ENCODE peak calls at places on chromosome 11, in four cellular contexts. W is A549, X is Peyer's patch, Q is tibial artery. M is an unnamed sample. For H3K4me1, the result is how much of the 10 kb centered on the place peaks cover.

GRCh38 chr11:71936825-71937224 is 8.0 kb downstream of the RNF121 start:
- DNase-seq in Q (no peak), X (no peak), W (no peak), M (no peak)

GRCh38 chr11:131875611-131876010 is 505.2 kb downstream of the NTM start:
- DNase-seq in W (no peak), Q (no peak), X (no peak), M (no peak)

GRCh38 chr11:69295995-69296889 is 2.3 kb downstream of the MYEOV start:
- DNase-seq in X (peak), Q (peak), W (no peak), M (peak)

GRCh38 chr11:76419896-76420295 is 24.9 kb upstream of the EMSY start:
- DNase-seq in Q (no peak), W (peak), X (no peak), M (no peak)

GRCh38 chr11:130979386-130979972 is 63.2 kb upstream of the SNX19 start:
- DNase-seq in W (peak), X (no peak), Q (no peak), M (no peak)

GRCh38 chr11:75568616-75569219 is 6.7 kb downstream of the SERPINH1 start:
- DNase-seq in Q (no peak), W (no peak), X (no peak), M (no peak)

GRCh38 chr11:132358573-132358953 is 988.1 kb downstream of the NTM start:
- DNase-seq in W (no peak), Q (no peak), X (no peak), M (no peak)

GRCh38 chr11:107860688-107861087 is 2.1 kb upstream of the SLC35F2 start:
- DNase-seq in X (no peak), Q (no peak), W (no peak), M (no peak)

GRCh38 chr11:95680169-95680929 is 109.2 kb downstream of the FAM76B start:
- DNase-seq in W (no peak), Q (no peak), X (no peak), M (no peak)

GRCh38 chr11:75323609-75324008 is 27.9 kb downstream of the ARRB1 start:
- DNase-seq in Q (no peak), X (no peak), W (no peak), M (no peak)

GRCh38 chr11:43920598-43921419 is 21.6 kb upstream of the C11orf96 start:
- DNase-seq in Q (peak), X (no peak), W (peak), M (no peak)

GRCh38 chr11:90747057-90747456 is 524.2 kb upstream of the CHORDC1 start:
- DNase-seq in W (no peak), X (no peak), Q (no peak), M (no peak)

GRCh38 chr11:119729581-119730346 is 764 bp upstream of the NECTIN1 start:
- DNase-seq in Q (peak), W (peak), X (peak), M (peak)

GRCh38 chr11:6856871-6857270 is 6.0 kb upstream of the OR10A2 start:
- DNase-seq in W (no peak), X (no peak), Q (no peak), M (no peak)

GRCh38 chr11:102643941-102644340 is 18.8 kb upstream of the MMP20 start:
- DNase-seq in X (no peak), W (no peak), Q (no peak), M (no peak)

GRCh38 chr11:69497221-69497787 is 15.8 kb downstream of the LINC01488 start:
- DNase-seq in Q (peak), W (peak), X (peak), M (peak)

GRCh38 chr11:126523441-126523840 is 168.0 kb downstream of the ST3GAL4 start:
- DNase-seq in Q (no peak), X (peak), W (no peak), M (no peak)

GRCh38 chr11:66851698-66852465 is 5.0 kb upstream of the LRFN4 start:
- DNase-seq in W (no peak), X (no peak), Q (peak), M (no peak)

GRCh38 chr11:69013009-69013951 is at the start of gene MRGPRF:
- DNase-seq in X (peak), W (peak), Q (peak), M (peak)

GRCh38 chr11:10488581-10489443 is 33.7 kb downstream of the AMPD3 start:
- DNase-seq in X (peak), Q (peak), W (no peak), M (no peak)

GRCh38 chr11:69073445-69073844 is 24.7 kb downstream of the TPCN2 start:
- DNase-seq in X (no peak), W (no peak), Q (no peak), M (no peak)

GRCh38 chr11:110184974-110185597 is 91.9 kb downstream of the ZC3H12C start:
- DNase-seq in Q (no peak), X (no peak), W (no peak), M (no peak)

GRCh38 chr11:85602551-85603218 is 24.5 kb downstream of the DLG2 start:
- DNase-seq in Q (no peak), W (no peak), X (no peak), M (no peak)

GRCh38 chr11:66371627-66372415 is at the start of gene SLC29A2:
- DNase-seq in Q (peak), W (peak), X (peak), M (no peak)

GRCh38 chr11:132427611-132428010 is 1057.2 kb downstream of the NTM start:
- DNase-seq in X (no peak), W (no peak), Q (no peak), M (no peak)

GRCh38 chr11:15101072-15101701 is 13.5 kb upstream of the INSC start:
- DNase-seq in Q (peak), W (peak), X (peak), M (peak)

GRCh38 chr11:130873766-130874165 is 42.5 kb downstream of the SNX19 start:
- DNase-seq in W (no peak), X (no peak), Q (no peak), M (no peak)

GRCh38 chr11:131584694-131585592 is 214.5 kb downstream of the NTM start:
- DNase-seq in X (no peak), W (no peak), Q (no peak), M (no peak)

GRCh38 chr11:65043881-65044501 is 3.0 kb downstream of the SAC3D1 start:
- DNase-seq in W (no peak), X (no peak), Q (peak), M (no peak)

GRCh38 chr11:67538306-67538705 is 15.1 kb upstream of the CABP2 start:
- DNase-seq in Q (no peak), X (no peak), W (no peak), M (no peak)

GRCh38 chr11:441418-442274 is at the start of gene ANO9:
- DNase-seq in Q (no peak), W (no peak), X (peak), M (peak)

GRCh38 chr11:105935791-105936190 is 86.2 kb downstream of the MSANTD4 start:
- DNase-seq in Q (no peak), W (no peak), X (no peak), M (no peak)

GRCh38 chr11:58442136-58442535 is at the start of gene OR5B12:
- DNase-seq in Q (no peak), X (no peak), W (no peak), M (no peak)

GRCh38 chr11:134243913-134244312 is 9.2 kb downstream of the THYN1 start:
- DNase-seq in X (no peak), W (no peak), Q (no peak), M (no peak)

GRCh38 chr11:99015634-99016454 is 4.9 kb upstream of the CNTN5 start:
- DNase-seq in Q (no peak), X (no peak), W (peak), M (no peak)

GRCh38 chr11:60164550-60165075 is 18.3 kb downstream of the MS4A6A start:
- DNase-seq in X (no peak), Q (no peak), W (no peak), M (no peak)

GRCh38 chr11:77171885-77172665 is 44.0 kb downstream of the MYO7A start:
- DNase-seq in W (no peak), Q (no peak), X (no peak), M (peak)

GRCh38 chr11:70085815-70086769 is 8.0 kb downstream of the ANO1 start:
- DNase-seq in W (no peak), Q (no peak), X (no peak), M (peak)

GRCh38 chr11:121067912-121068652 is 33.0 kb upstream of the TECTA start:
- DNase-seq in Q (no peak), W (no peak), X (no peak), M (no peak)

DNA sequence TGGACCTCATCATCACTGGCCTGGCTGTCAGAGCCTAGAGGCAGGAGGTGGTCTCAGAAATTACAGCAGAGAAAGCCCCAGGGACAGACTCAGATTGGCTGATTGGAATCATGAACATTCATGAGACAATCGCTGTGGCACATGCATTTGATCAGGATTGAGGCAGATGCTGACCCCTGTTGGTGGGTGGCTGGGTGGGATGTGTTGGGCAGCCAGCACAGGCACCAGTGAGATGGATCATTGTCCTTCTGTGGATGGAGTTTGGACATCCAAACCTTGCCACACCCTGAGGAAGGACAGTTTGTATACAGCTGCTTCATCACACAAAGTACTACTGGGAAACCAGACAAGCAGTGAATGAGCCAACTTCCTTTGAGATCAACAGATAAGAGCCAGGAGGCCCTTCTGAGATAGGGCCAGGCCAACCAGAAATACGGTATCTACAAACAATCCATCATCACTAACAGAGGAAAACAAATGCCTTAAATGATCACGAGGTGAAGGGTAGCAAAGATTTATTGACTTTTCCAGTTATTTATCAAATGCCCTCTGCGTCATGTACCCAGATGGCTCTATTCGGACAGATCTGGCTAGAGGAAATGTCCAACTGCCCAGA is 17.3 kb downstream of the COMMD9 start:
- DNase-seq in W (no peak), X (no peak), Q (no peak), M (no peak)
- TF ChIP-seq CTCF in W (no peak), X (no peak), Q (no peak), M (no peak)

GRCh38 chr11:1812274-1812673 is 22.5 kb upstream of the SYT8 start:
- DNase-seq in X (no peak), W (no peak), Q (no peak), M (no peak)
- H3K4me1 ChIP-seq in X (under half), W (under half), Q (under half), M (under half)

DNA sequence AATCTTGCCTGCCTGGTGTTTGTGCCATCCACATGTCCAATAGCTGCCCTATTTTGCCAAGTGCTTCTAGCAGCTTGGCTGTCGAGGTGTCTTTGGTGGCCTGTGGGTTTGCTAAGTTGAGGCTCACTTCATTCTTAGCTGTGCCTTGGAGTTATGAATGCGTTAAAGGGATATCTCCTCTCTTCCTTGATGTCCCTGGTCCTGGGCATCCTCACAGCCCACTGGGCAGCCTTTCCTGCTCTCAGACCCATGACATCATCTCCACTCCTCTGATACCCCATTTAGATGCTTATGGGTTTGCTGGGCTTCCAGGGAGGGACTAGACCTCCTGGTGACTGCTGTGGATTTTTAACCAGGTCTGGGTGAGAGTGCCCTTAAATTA is 1.3 kb downstream of the LDLRAD3 start:
- DNase-seq in Q (no peak), W (no peak), X (no peak), M (no peak)
- H3K27ac ChIP-seq in Q (peak), W (no peak), X (peak), M (no peak)

GRCh38 chr11:2400069-2400760 is at the start of gene TSSC4:
- DNase-seq in Q (peak), X (peak), W (peak), M (peak)
- TF ChIP-seq CTCF in Q (peak), X (peak), W (peak), M (peak)

GRCh38 chr11:128519353-128519752 is 68.0 kb downstream of the ETS1 start:
- DNase-seq in X (no peak), Q (no peak), W (no peak), M (no peak)

GRCh38 chr11:128517457-128518230 is 69.7 kb downstream of the ETS1 start:
- DNase-seq in Q (no peak), W (no peak), X (no peak), M (no peak)

GRCh38 chr11:128516886-128517285 is 70.5 kb downstream of the ETS1 start:
- DNase-seq in W (no peak), Q (no peak), X (no peak), M (no peak)

GRCh38 chr11:128520206-128520885 is 67.0 kb downstream of the ETS1 start:
- DNase-seq in W (no peak), Q (no peak), X (no peak), M (no peak)

GRCh38 chr11:128518493-128519207 is 68.7 kb downstream of the ETS1 start:
- DNase-seq in Q (no peak), X (no peak), W (no peak), M (no peak)
- H3K4me1 ChIP-seq in Q (half or more), X (under half), W (half or more), M (under half)

DNA sequence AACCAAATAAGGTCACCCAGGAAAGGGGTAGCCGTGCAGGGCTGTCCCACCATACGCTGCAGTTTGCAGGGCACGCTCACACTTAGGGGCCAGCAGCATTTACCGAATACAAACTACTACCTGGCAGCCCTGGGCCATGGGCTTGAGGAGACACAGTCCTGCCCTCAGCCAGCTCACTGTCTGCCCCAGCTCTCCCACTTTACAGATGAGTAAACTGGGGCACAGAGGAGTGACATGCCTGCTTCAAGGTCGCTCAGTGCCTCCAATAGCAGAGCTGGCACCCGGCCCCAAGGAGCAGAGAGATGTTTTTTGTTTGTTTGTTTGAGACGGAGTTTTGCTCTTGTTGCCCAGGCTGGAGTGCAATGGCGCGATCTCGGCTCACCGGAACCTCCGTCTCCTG is 2.8 kb downstream of the FADS3 start:
- DNase-seq in X (no peak), Q (no peak), W (no peak), M (no peak)
- H3K27ac ChIP-seq in X (peak), Q (peak), W (peak), M (no peak)

DNA sequence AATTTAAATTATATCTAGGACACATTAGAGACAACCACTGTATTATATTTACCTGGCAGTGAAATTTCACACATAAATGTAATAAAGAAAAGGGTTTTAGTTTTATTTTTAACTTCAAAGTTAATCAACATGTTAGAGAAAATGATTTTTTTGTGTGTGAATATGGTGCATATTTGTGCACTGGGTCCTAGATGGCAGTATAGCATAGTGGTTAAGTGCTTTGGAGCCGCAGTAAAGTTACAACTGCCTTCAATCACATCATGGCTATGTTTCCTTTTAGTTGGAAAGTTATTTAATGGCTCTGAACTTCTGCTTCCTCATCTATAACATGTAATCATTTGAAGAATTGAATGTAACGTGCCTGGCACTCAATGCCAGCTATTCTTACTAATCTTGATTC is 108.9 kb upstream of the DDI1 start:
- DNase-seq in Q (no peak), X (no peak), W (no peak), M (no peak)
- TF ChIP-seq CTCF in Q (no peak), X (peak), W (peak), M (peak)

GRCh38 chr11:83629775-83630174 is 343.6 kb upstream of the CCDC90B start:
- DNase-seq in X (no peak), W (no peak), Q (no peak), M (no peak)
- H3K4me1 ChIP-seq in X (under half), W (under half), Q (under half), M (under half)

M was measured in right lobe of liver.